ENCODE peak calls at places on chromosomes 2 and 18, in five cellular contexts. L is mammary epithelial cell; K is stimulated activated CD4-positive, alpha-beta T cell treated with anti-CD3 and anti-CD28 coated beads, Interleukin-12 subunit alpha, Interleukin-12 subunit beta, amount 100 ng/mL, for 4 hours; H is putamen; I is T-helper 9 cell. X is an unnamed sample.

GRCh38 chr2:128413718-128414341 is 95.2 kb upstream of the HS6ST1 start:
- DNase-seq in L (no peak), K (no peak), H (no peak), I (no peak), X (no peak)

GRCh38 chr18:68034293-68034692 is 517.8 kb upstream of the DSEL start:
- DNase-seq in L (no peak), K (no peak), H (no peak), I (no peak), X (no peak)

GRCh38 chr18:2758309-2758708 is 88.5 kb upstream of the EMILIN2 start:
- DNase-seq in L (no peak), K (no peak), H (no peak), I (no peak), X (no peak)

GRCh38 chr18:73848656-73849055 is 299.0 kb downstream of the FBXO15 start:
- DNase-seq in L (peak), K (no peak), H (no peak), I (no peak), X (no peak)

GRCh38 chr18:76621184-76621583 is 126.1 kb upstream of the ZNF516 start:
- DNase-seq in L (no peak), K (no peak), H (no peak), I (no peak), X (no peak)

GRCh38 chr18:28793911-28794310 is 617.0 kb upstream of the CDH2 start:
- DNase-seq in L (no peak), K (no peak), H (no peak), I (no peak), X (peak)

GRCh38 chr2:19292007-19292406 is 66.4 kb downstream of the OSR1 start:
- DNase-seq in L (no peak), K (no peak), H (no peak), I (no peak), X (peak)

GRCh38 chr18:24933345-24933744 is 418.6 kb downstream of the ZNF521 start:
- DNase-seq in L (no peak), K (no peak), H (no peak), I (no peak), X (no peak)

GRCh38 chr2:234880551-234881211 is 71.1 kb upstream of the SH3BP4 start:
- DNase-seq in L (peak), K (no peak), H (no peak), I (no peak), X (no peak)

GRCh38 chr2:102773149-102773706 is 11.4 kb downstream of the TMEM182 start:
- DNase-seq in L (no peak), K (no peak), H (no peak), I (no peak), X (no peak)

GRCh38 chr2:10957396-10957795 is 45.7 kb downstream of the KCNF1 start:
- DNase-seq in L (no peak), K (no peak), H (no peak), I (no peak), X (no peak)

GRCh38 chr2:239590995-239591915 is 190.4 kb upstream of the HDAC4 start:
- DNase-seq in L (no peak), K (no peak), H (no peak), I (no peak), X (no peak)